ENCODE peak calls at places on chromosomes 16 and 17, in nine cellular contexts. E, A, N, V, G, F, C, S and Q are unnamed samples.

GRCh38 chr17:80817861-80818260 is 173.8 kb upstream of the CHMP6 start:
- DNase-seq in E (no peak), A (no peak), N (no peak), V (no peak), G (no peak), F (no peak), C (peak; percentile 45), S (peak; percentile 30), Q (no peak)

GRCh38 chr16:56910654-56911539 is 21.0 kb upstream of the HERPUD1 start:
- DNase-seq in E (no peak), A (no peak), N (peak; percentile 41), V (no peak), G (no peak), F (no peak), C (peak; percentile 89), S (peak; percentile 81), Q (peak; percentile 55)

GRCh38 chr17:17971431-17972125 is 622 bp downstream of the TOM1L2 start:
- DNase-seq in E (no peak), A (no peak), N (peak; percentile 82), V (no peak), G (no peak), F (no peak), C (peak; percentile 23), S (no peak), Q (peak; percentile 13)

GRCh38 chr16:81521141-81521626 is 76.6 kb downstream of the CMIP start:
- DNase-seq in E (no peak), A (peak; percentile 80), N (peak; percentile 61), V (no peak), G (peak; percentile 66), F (peak; percentile 90), C (no peak), S (no peak), Q (peak; percentile 34)

GRCh38 chr17:41186872-41187271 is 2.2 kb upstream of the KRTAP4-1 start:
- DNase-seq in E (no peak), A (no peak), N (no peak), V (no peak), G (no peak), F (no peak), C (no peak), S (no peak), Q (no peak)

GRCh38 chr16:3458852-3459361 is 15.4 kb downstream of the NAA60 start:
- DNase-seq in E (no peak), A (no peak), N (no peak), V (no peak), G (no peak), F (no peak), C (peak; percentile 21), S (peak; percentile 50), Q (no peak)

GRCh38 chr17:1487939-1488825 is 4.3 kb downstream of the MYO1C start:
- DNase-seq in E (peak; percentile 61), A (peak; percentile 79), N (peak; percentile 94), V (peak; percentile 90), G (peak; percentile 54), F (peak; percentile 66), C (peak; percentile 93), S (peak; percentile 83), Q (peak; percentile 62)

GRCh38 chr17:31067699-31068184 is 27.0 kb upstream of the NF1 start:
- DNase-seq in E (no peak), A (no peak), N (no peak), V (no peak), G (no peak), F (no peak), C (peak; percentile 92), S (peak; percentile 84), Q (no peak)

GRCh38 chr16:21264226-21265036 is 13.7 kb downstream of the CRYM start:
- DNase-seq in E (no peak), A (no peak), N (no peak), V (no peak), G (no peak), F (no peak), C (no peak), S (peak; percentile 50), Q (no peak)

GRCh38 chr16:30458561-30459394 is 13.1 kb upstream of the SEPHS2 start:
- DNase-seq in E (peak; percentile 70), A (peak; percentile 51), N (peak; percentile 84), V (no peak), G (peak; percentile 84), F (peak; percentile 67), C (no peak), S (no peak), Q (peak; percentile 97)

GRCh38 chr16:67236551-67237395 is 9.8 kb downstream of the TMEM208 start:
- DNase-seq in E (peak; percentile 61), A (peak; percentile 70), N (peak; percentile 78), V (peak; percentile 90), G (peak; percentile 64), F (peak; percentile 66), C (peak; percentile 55), S (peak; percentile 55), Q (peak; percentile 51)

GRCh38 chr16:30875881-30876791 is 17.7 kb downstream of the BCL7C start:
- DNase-seq in E (no peak), A (no peak), N (no peak), V (peak; percentile 33), G (no peak), F (no peak), C (peak; percentile 31), S (no peak), Q (peak; percentile 57)

GRCh38 chr17:19371259-19372003 is 6.9 kb upstream of the MAPK7 start:
- DNase-seq in E (no peak), A (no peak), N (no peak), V (no peak), G (no peak), F (no peak), C (no peak), S (no peak), Q (no peak)

GRCh38 chr17:4162366-4162765 is 19.4 kb downstream of the CYB5D2 start:
- DNase-seq in E (no peak), A (no peak), N (no peak), V (no peak), G (no peak), F (no peak), C (no peak), S (no peak), Q (no peak)

GRCh38 chr17:14986127-14986526 is 279.0 kb downstream of the PMP22 start:
- DNase-seq in E (no peak), A (no peak), N (no peak), V (no peak), G (no peak), F (no peak), C (peak; percentile 24), S (peak; percentile 15), Q (no peak)

GRCh38 chr16:57700801-57701551 is 6.4 kb downstream of the DRC7 start:
- DNase-seq in E (no peak), A (no peak), N (no peak), V (no peak), G (no peak), F (no peak), C (no peak), S (no peak), Q (no peak)

GRCh38 chr16:2146739-2147138 is 1.7 kb upstream of the RAB26 start:
- DNase-seq in E (no peak), A (no peak), N (peak; percentile 67), V (peak; percentile 9), G (no peak), F (no peak), C (no peak), S (no peak), Q (no peak)